ENCODE peak calls at places on chromosome 4, in six cellular contexts. H is IMR-90, Q is mesendoderm, M is H1, P is neuronal stem cell, R is mesenchymal stem cell. K is an unnamed sample.

GRCh38 chr4:149223659-149224058 is 592.0 kb downstream of the IQCM start:
- DNase-seq in P (no peak), R (no peak), H (peak; percentile 56), Q (no peak), M (no peak), K (no peak)

GRCh38 chr4:31034550-31034949 is 314.4 kb downstream of the PCDH7 start:
- DNase-seq in R (no peak), H (no peak), M (no peak), Q (no peak), P (no peak), K (no peak)

GRCh38 chr4:87044511-87045369 is 109.9 kb downstream of the AFF1 start:
- DNase-seq in R (no peak), M (no peak), H (no peak), Q (peak; percentile 74), P (no peak), K (peak; percentile 67)

GRCh38 chr4:127616898-127617297 is 15.9 kb upstream of the INTU start:
- DNase-seq in M (no peak), R (no peak), H (no peak), Q (no peak), P (no peak), K (no peak)

GRCh38 chr4:2835978-2836377 is 7.7 kb upstream of the ADD1 start:
- DNase-seq in P (no peak), R (no peak), M (peak; percentile 31), H (no peak), Q (no peak), K (no peak)

GRCh38 chr4:60865238-60865637 is 334.9 kb upstream of the ADGRL3 start:
- DNase-seq in H (no peak), Q (peak; percentile 68), M (no peak), P (no peak), R (peak; percentile 5), K (no peak)

GRCh38 chr4:123536225-123536624 is 139.6 kb downstream of the SPRY1 start:
- DNase-seq in Q (no peak), P (no peak), H (no peak), M (no peak), R (no peak), K (no peak)

GRCh38 chr4:53747401-53747800 is 156.1 kb upstream of the LNX1 start:
- DNase-seq in Q (no peak), R (no peak), H (no peak), M (no peak), P (no peak), K (no peak)

GRCh38 chr4:56684320-56684719 is 3.2 kb upstream of the HOPX start:
- DNase-seq in Q (no peak), H (peak; percentile 37), P (no peak), M (no peak), R (peak; percentile 67), K (no peak)

GRCh38 chr4:99915449-99915848 is 21.2 kb upstream of the LAMTOR3 start:
- DNase-seq in H (peak; percentile 7), Q (no peak), M (no peak), P (no peak), R (no peak), K (no peak)

GRCh38 chr4:92303621-92304027 is at the start of gene GRID2:
- DNase-seq in P (peak; percentile 38), R (peak; percentile 0), M (peak; percentile 80), H (peak; percentile 2), Q (peak; percentile 92), K (no peak)

GRCh38 chr4:172975651-172976229 is 192.9 kb upstream of the GALNT7 start:
- DNase-seq in Q (no peak), M (peak; percentile 57), P (no peak), H (no peak), R (no peak), K (no peak)

GRCh38 chr4:141810702-141811365 is 174.5 kb downstream of the IL15 start:
- DNase-seq in P (no peak), R (no peak), H (no peak), M (no peak), Q (no peak), K (no peak)

GRCh38 chr4:37561803-37562207 is 124.4 kb downstream of the RELL1 start:
- DNase-seq in R (peak; percentile 4), M (no peak), P (no peak), H (peak; percentile 80), Q (no peak), K (peak; percentile 78)

GRCh38 chr4:109749388-109750082 is 19.7 kb upstream of the PLA2G12A start:
- DNase-seq in M (no peak), H (no peak), P (no peak), Q (no peak), R (no peak), K (no peak)

DNA sequence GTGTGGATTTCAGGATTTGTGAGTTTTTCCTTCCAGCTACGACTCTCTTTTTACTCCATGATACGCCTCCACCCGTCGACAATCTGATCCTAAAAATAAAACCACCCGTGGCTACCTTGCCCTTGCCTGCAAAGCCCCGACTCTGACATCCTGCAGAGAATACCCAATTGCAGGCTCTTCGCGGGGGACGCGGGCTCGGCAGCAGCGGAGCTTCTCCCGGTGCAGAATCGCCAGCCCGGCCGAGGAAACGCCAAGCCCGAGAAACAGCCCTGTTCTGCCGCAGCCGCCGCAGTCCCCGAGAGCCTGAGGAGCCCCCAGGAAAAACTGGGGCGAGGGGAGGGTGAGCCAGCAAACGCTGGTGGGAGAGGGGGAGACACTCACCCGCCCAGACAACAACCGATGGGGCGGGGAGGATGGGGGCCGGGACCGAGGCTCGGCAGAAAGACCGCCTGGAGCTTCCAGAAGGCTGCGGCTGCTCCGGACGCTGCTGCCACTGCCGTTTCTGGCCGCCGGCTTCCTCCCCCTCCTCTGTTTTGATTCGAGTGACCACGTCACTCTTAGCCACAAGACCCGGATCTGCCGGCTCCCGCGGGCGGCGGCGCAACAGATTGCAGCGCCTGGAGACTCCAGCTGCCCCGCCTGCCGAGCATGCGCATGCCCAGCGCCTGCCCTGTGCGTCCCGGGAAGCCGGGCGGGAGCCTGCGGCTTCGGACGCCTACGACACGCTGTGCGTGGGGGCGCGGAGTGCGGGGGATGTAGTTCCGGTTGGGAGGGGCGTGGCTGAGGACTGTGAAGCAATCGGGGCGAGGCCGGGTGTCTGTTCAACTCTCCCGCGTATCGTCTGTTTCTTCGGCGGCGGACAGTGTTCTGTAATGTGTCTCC is at the start of gene SMIM14:
- DNase-seq in M (peak; percentile 93), P (peak; percentile 95), R (peak; percentile 99), Q (peak; percentile 99), H (peak; percentile 98), K (peak; percentile 99)
- H3K18ac ChIP-seq in M (peak within 1 kb of the TSS; percentile 85), P (peak within 1 kb of the TSS; percentile 99), R (peak within 1 kb of the TSS; percentile 85), Q (peak within 1 kb of the TSS; percentile 92), H (peak within 1 kb of the TSS; percentile 87), K (peak within 1 kb of the TSS; percentile 68)

GRCh38 chr4:162164881-162165528 is 1.2 kb upstream of the FSTL5 start:
- DNase-seq in Q (peak; percentile 29), M (no peak), P (no peak), R (no peak), H (no peak), K (peak; percentile 18)

GRCh38 chr4:162162672-162163071 is 1.1 kb downstream of the FSTL5 start:
- DNase-seq in H (no peak), R (no peak), P (no peak), Q (peak; percentile 59), M (no peak), K (no peak)

GRCh38 chr4:162163892-162164759 is at the start of gene FSTL5:
- DNase-seq in Q (peak; percentile 99), P (peak; percentile 81), M (peak; percentile 99), H (peak; percentile 2), R (peak; percentile 84), K (peak; percentile 42)
- H3K4me3 ChIP-seq in Q (peak within 1 kb of the TSS; percentile 90), P (peak within 1 kb of the TSS; percentile 83), M (peak within 1 kb of the TSS; percentile 85), H (no peak within 1 kb of the TSS), R (peak within 1 kb of the TSS; percentile 66), K (peak within 1 kb of the TSS; percentile 79)

GRCh38 chr4:158722291-158722916 is 792 bp downstream of the PPID start:
- DNase-seq in P (peak; percentile 23), M (no peak), R (peak; percentile 55), Q (peak; percentile 73), H (peak; percentile 48), K (no peak)

GRCh38 chr4:158721680-158722079 is 1.5 kb downstream of the PPID start:
- DNase-seq in R (no peak), H (no peak), Q (no peak), P (no peak), M (no peak), K (no peak)

GRCh38 chr4:158724647-158725046 is 1.5 kb upstream of the PPID start:
- DNase-seq in Q (no peak), P (no peak), M (no peak), R (no peak), H (no peak), K (no peak)

GRCh38 chr4:158728256-158728655 is 5.1 kb upstream of the PPID start:
- DNase-seq in M (no peak), R (no peak), H (no peak), Q (no peak), P (no peak), K (no peak)

GRCh38 chr4:158722917-158723793 is at the start of gene PPID:
- DNase-seq in R (peak; percentile 82), P (peak; percentile 73), M (peak; percentile 90), Q (peak; percentile 89), H (peak; percentile 70), K (peak; percentile 89)
- H3K18ac ChIP-seq in R (peak within 1 kb of the TSS; percentile 21), P (peak within 1 kb of the TSS; percentile 85), M (peak within 1 kb of the TSS; percentile 94), Q (peak within 1 kb of the TSS; percentile 81), H (peak within 1 kb of the TSS; percentile 60), K (peak within 1 kb of the TSS; percentile 94)

GRCh38 chr4:16881151-16881884 is 17.1 kb downstream of the LDB2 start:
- DNase-seq in M (no peak), P (no peak), Q (peak; percentile 63), H (no peak), R (no peak), K (no peak)
- H3K4me3 ChIP-seq in M (no peak overlapping the region), P (no peak overlapping the region), Q (no peak overlapping the region), H (no peak overlapping the region), R (no peak overlapping the region), K (no peak overlapping the region)

GRCh38 chr4:185142911-185143595 is at the start of gene SLC25A4:
- DNase-seq in M (peak; percentile 92), Q (peak; percentile 91), P (peak; percentile 89), R (peak; percentile 77), H (peak; percentile 62), K (peak; percentile 62)
- H3K18ac ChIP-seq in M (peak within 1 kb of the TSS; percentile 43), Q (peak within 1 kb of the TSS; percentile 12), P (peak within 1 kb of the TSS; percentile 97), R (peak within 1 kb of the TSS; percentile 69), H (no peak within 1 kb of the TSS), K (peak within 1 kb of the TSS; percentile 75)

DNA sequence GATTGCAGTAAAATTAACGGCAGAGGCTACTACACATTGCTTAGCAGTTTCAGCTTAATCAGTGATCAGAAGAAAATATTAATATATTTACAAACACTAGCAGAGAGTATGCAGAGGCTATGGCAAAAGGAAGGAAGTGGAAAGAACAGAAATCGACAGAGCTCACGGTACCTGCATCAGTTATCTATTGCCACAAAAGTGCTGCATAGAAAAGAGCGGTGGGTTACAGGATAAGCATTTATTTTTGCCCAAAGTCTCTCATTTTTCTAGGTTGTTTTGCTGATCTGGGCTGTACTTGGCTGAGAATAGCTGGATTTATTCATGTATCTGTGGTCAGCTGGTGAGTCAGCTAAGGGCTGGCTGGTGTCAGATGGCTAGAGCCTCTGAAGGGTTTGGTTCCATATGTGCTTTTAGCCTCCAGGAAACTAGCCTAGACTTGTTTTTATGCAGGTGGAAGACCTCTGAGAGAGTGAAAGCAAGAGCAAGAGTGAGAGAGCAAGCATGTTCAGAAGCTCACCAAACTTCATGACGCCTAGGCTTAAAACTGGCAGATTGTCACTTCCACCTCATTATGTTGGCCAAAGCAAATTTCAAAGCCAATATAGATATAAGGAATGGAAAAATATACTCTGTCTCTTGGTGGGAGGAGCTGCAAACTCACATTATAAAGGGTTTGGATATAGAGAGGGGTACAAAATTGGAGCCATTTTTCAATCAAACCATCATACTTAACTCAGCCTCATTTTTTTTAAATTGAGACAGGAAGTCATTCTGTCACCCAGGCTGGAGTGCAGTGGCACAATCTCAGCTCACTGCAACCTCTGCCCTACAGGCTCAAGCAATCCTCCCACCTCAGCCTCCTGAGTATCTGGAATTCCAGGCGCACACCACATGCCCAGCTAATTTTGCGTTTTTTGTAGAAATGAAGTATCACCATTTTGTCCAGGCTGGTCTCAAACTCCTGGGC is 153.2 kb upstream of the RPL34 start:
- DNase-seq in Q (peak; percentile 13), M (no peak), R (peak; percentile 84), H (peak; percentile 93), P (no peak), K (no peak)
- H3K4me3 ChIP-seq in Q (no peak overlapping the region), M (no peak overlapping the region), R (no peak overlapping the region), H (no peak overlapping the region), P (no peak overlapping the region), K (no peak overlapping the region)